ENCODE peak calls at places on chromosomes 4 and X, in ten cellular contexts. Y is osteocyte, Q is epithelial cell of esophagus, A is neural crest cell, T is mesothelial cell of epicardium, U is NB4, B is endothelial cell, S is AG04450, K is endothelial cell of umbilical vein, V is uterus. O is an unnamed sample.
A peak's percentile ranks its signal among the peaks of the same experiment; 100 is the strongest.

GRCh38 chr4:21864686-21865085 is 83.9 kb downstream of the KCNIP4 start:
- DNase-seq in S (no peak), U (no peak), Q (no peak), K (no peak), A (no peak), T (no peak), B (no peak), V (no peak), Y (no peak), O (no peak)

GRCh38 chr4:17367201-17367600 is 144.7 kb downstream of the QDPR start:
- DNase-seq in Q (no peak), Y (no peak), T (no peak), S (no peak), A (no peak), U (no peak), B (no peak), K (no peak), V (no peak), O (no peak)

GRCh38 chrX:7086384-7086783 is 61.1 kb upstream of the STS start:
- DNase-seq in Q (no peak), S (no peak), B (no peak), A (no peak), Y (peak; percentile 60), V (no peak), T (no peak), U (peak; percentile 48), K (no peak), O (no peak)

GRCh38 chrX:41332988-41333743 is 796 bp upstream of the DDX3X start:
- DNase-seq in Y (peak; percentile 93), S (no peak), K (peak; percentile 84), Q (peak; percentile 75), T (peak; percentile 80), B (peak; percentile 84), U (peak; percentile 93), V (peak; percentile 87), A (peak; percentile 67), O (peak; percentile 72)

GRCh38 chrX:362937-363620 is 23.6 kb downstream of the PPP2R3B start:
- DNase-seq in B (no peak), V (no peak), T (no peak), K (no peak), U (no peak), Y (no peak), S (no peak), Q (no peak), A (no peak), O (no peak)

GRCh38 chr4:143025111-143025704 is 159.5 kb upstream of the USP38 start:
- DNase-seq in Y (no peak), A (no peak), K (no peak), Q (peak; percentile 14), T (no peak), B (peak; percentile 26), S (no peak), V (no peak), U (peak; percentile 58), O (no peak)

GRCh38 chr4:22500831-22501714 is 14.8 kb downstream of the ADGRA3 start:
- DNase-seq in K (peak; percentile 51), B (no peak), V (no peak), S (no peak), Y (no peak), Q (peak; percentile 94), A (no peak), U (no peak), T (no peak), O (no peak)

GRCh38 chr4:80266902-80267380 is 477 bp downstream of the FGF5 start:
- DNase-seq in U (peak; percentile 81), V (no peak), B (peak; percentile 31), S (no peak), T (no peak), K (peak; percentile 15), Q (peak; percentile 48), Y (no peak), A (no peak), O (no peak)

GRCh38 chrX:30668581-30668980 is 15.4 kb downstream of the GK start:
- DNase-seq in A (no peak), T (no peak), V (no peak), B (no peak), Q (no peak), S (no peak), U (no peak), K (no peak), Y (no peak), O (no peak)

GRCh38 chrX:103941201-103941975 is 21.0 kb upstream of the TMSB15B start:
- DNase-seq in U (peak; percentile 19), V (no peak), Q (peak; percentile 63), A (no peak), Y (no peak), K (peak; percentile 37), S (no peak), T (no peak), B (no peak), O (no peak)

GRCh38 chr4:83644677-83645639 is 109.0 kb downstream of the GPAT3 start:
- DNase-seq in V (no peak), U (peak; percentile 79), B (peak; percentile 44), S (peak; percentile 48), Y (no peak), A (peak; percentile 53), K (peak; percentile 73), T (no peak), Q (peak; percentile 72), O (no peak)

GRCh38 chrX:13797512-13797911 is 19.4 kb downstream of the GPM6B start:
- DNase-seq in T (no peak), Q (no peak), S (no peak), A (no peak), B (no peak), V (no peak), U (no peak), K (no peak), Y (no peak), O (no peak)

GRCh38 chr4:3308691-3309090 is 15.9 kb downstream of the RGS12 start:
- DNase-seq in Y (no peak), U (no peak), B (no peak), A (no peak), T (peak; percentile 31), Q (no peak), K (no peak), V (no peak), S (no peak), O (no peak)

GRCh38 chrX:31499120-31499519 is 427.3 kb upstream of the FTHL17 start:
- DNase-seq in K (peak; percentile 85), Y (no peak), B (no peak), T (no peak), Q (peak; percentile 33), A (no peak), V (no peak), S (no peak), U (no peak), O (no peak)

GRCh38 chrX:69222103-69223090 is 57.1 kb upstream of the PJA1 start:
- DNase-seq in U (peak; percentile 70), K (peak; percentile 39), A (peak; percentile 76), Y (peak; percentile 90), V (peak; percentile 66), B (peak; percentile 75), T (peak; percentile 85), S (peak; percentile 15), Q (peak; percentile 87), O (peak; percentile 66)

GRCh38 chr4:47942420-47942819 is 28.0 kb upstream of the NFXL1 start:
- DNase-seq in V (no peak), S (no peak), K (no peak), Y (no peak), U (no peak), A (no peak), T (no peak), B (no peak), Q (no peak), O (no peak)

GRCh38 chr4:47945930-47946726 is 31.7 kb upstream of the NFXL1 start:
- DNase-seq in A (no peak), B (no peak), T (no peak), S (no peak), Q (no peak), K (no peak), U (no peak), Y (no peak), V (no peak), O (no peak)
- TF ChIP-seq CTCF in A (no peak), B (peak; percentile 19), T (no peak), S (peak; percentile 16), Q (peak; percentile 26), K (no peak), U (no peak), Y (no peak), V (no peak), O (peak; percentile 15)

DNA sequence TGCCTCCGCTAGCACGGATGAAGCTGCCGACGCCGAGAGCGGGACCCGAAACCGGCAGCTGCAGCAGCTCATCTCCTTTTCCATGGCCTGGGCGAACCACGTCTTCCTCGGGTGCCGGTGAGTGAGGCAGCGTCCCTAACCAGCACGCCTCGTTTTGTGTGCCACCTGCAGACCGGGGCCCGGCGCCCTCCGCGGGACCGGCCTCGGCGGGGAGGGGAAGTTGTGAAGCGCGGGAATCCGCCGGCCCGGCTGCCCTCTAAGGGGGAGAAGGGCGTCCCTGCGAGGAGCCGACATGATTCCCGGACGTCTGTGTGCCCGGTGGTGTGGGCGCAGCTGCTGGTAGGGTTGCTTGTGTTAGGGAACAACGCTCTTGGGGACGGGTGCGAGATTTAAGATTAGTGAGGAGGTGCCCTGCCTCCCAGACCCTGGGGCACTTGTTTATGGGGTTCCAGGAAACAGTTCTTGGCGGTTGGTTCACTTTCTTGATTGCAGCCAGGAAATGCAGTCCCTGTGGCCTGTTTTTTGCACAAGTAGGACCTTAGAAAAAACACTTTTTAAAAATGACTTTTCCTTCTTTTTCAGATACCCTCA is 612 bp downstream of the CDKN2AIP start:
- DNase-seq in U (peak; percentile 76), K (no peak), Y (no peak), A (peak; percentile 35), S (no peak), B (peak; percentile 43), Q (peak; percentile 35), T (no peak), V (no peak), O (peak; percentile 23)
- TF ChIP-seq CTCF in U (no peak), K (no peak), Y (no peak), A (no peak), S (no peak), B (no peak), Q (no peak), T (no peak), V (no peak), O (no peak)

DNA sequence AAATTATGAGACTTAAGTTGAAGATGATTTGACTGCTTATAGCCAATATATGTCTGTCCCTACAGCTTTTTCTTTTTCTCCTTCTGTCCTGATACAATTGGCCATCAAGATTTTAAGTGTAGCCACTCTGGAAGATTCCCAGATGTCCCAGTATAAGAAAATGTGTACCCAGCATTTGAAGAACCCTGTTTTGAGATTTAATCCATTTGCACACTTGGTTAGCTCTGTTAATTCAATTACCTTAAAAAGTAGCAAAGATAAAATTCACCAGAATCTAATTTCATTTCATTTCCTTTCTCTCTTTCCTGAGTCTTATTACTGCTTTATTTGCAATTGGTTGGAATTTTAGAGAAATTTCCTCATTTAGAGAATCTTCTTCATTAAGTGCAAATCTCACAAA is 81.4 kb downstream of the DDIT4L start:
- DNase-seq in A (no peak), B (no peak), S (no peak), U (no peak), V (no peak), T (no peak), Q (no peak), K (no peak), Y (no peak), O (no peak)
- TF ChIP-seq CTCF in A (no peak), B (no peak), S (no peak), U (no peak), V (no peak), T (no peak), Q (no peak), K (no peak), Y (no peak), O (no peak)

DNA sequence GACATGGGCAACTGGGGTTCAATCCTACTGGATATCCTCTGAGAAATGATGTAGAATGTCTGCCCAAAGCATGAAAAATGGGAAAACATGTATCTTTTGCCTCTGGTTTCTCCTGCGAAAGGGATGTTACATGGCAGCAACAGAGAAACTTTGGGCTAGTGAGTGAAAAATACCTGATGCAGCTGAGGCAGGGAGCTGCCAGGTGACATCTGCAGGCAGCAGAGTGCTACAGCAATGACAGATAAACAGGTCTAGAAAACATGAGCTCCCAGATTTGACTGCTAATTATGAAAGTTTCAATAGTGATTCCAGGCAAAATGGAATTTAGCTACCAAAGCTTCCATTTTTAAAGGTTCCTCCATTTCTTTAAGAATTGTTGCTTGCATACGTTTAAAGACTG is 4.8 kb upstream of the CXCL1 start:
- DNase-seq in A (no peak), V (no peak), Y (no peak), T (no peak), K (peak; percentile 18), U (peak; percentile 38), B (no peak), Q (peak; percentile 64), S (no peak), O (no peak)
- TF ChIP-seq CTCF in A (peak; percentile 58), V (no peak), Y (peak; percentile 56), T (no peak), K (peak; percentile 31), U (peak; percentile 17), B (no peak), Q (peak; percentile 88), S (peak; percentile 20), O (peak; percentile 67)